ENCODE peak calls at places on chromosome 1, in ten cellular contexts. W, V, U, G, C, T, A, F, P and Y are unnamed samples. For H3K36me3, the result is how much of the 10 kb centered on the place peaks cover.

GRCh38 chr1:224052767-224053166 is 61.1 kb upstream of the FBXO28 start:
- DNase-seq in V (no peak), C (no peak), F (no peak), U (no peak), W (no peak), G (no peak), P (peak), A (no peak), T (no peak), Y (no peak)

GRCh38 chr1:217917277-217917887 is 286.2 kb downstream of the SPATA17 start:
- DNase-seq in V (no peak), W (no peak), A (no peak), U (no peak), T (no peak), G (no peak), F (no peak), P (no peak), C (no peak), Y (no peak)

GRCh38 chr1:161706483-161707347 is at the start of gene FCRLA:
- DNase-seq in C (no peak), V (peak), P (no peak), G (no peak), W (no peak), F (no peak), A (no peak), U (no peak), T (no peak), Y (no peak)

GRCh38 chr1:116511459-116512019 is 59.3 kb downstream of the CD58 start:
- DNase-seq in P (no peak), U (no peak), C (no peak), W (no peak), F (no peak), V (no peak), A (no peak), T (no peak), G (no peak), Y (no peak)

GRCh38 chr1:154720328-154721301 is 112.6 kb upstream of the ADAR start:
- DNase-seq in F (peak), V (no peak), G (no peak), W (no peak), A (no peak), U (no peak), C (no peak), T (no peak), P (no peak), Y (no peak)

GRCh38 chr1:116553386-116554115 is 17.3 kb downstream of the CD58 start:
- DNase-seq in T (no peak), A (no peak), U (no peak), C (no peak), F (no peak), W (no peak), P (no peak), V (no peak), G (no peak), Y (no peak)

GRCh38 chr1:228544921-228545591 is 57.9 kb downstream of the RNF187 start:
- DNase-seq in A (no peak), U (no peak), G (peak), T (no peak), C (no peak), F (no peak), V (no peak), P (no peak), W (no peak), Y (no peak)

GRCh38 chr1:112540395-112540794 is 31.6 kb downstream of the WNT2B start:
- DNase-seq in W (no peak), A (no peak), T (no peak), F (no peak), G (no peak), U (no peak), V (no peak), P (no peak), C (no peak), Y (no peak)

GRCh38 chr1:178928041-178928440 is 57.2 kb upstream of the ANGPTL1 start:
- DNase-seq in T (no peak), P (no peak), V (no peak), F (no peak), W (no peak), U (no peak), C (no peak), A (no peak), G (no peak), Y (no peak)

GRCh38 chr1:29677028-29678024 is 441.0 kb downstream of the PTPRU start:
- DNase-seq in T (no peak), U (no peak), V (no peak), G (peak), F (no peak), W (no peak), A (peak), C (peak), P (no peak), Y (no peak)

GRCh38 chr1:156623946-156624813 is 5.0 kb downstream of the HAPLN2 start:
- DNase-seq in U (peak), P (peak), T (peak), C (no peak), F (peak), V (peak), A (no peak), G (peak), W (peak), Y (peak)

GRCh38 chr1:223745731-223746130 is 33.4 kb downstream of the CAPN2 start:
- DNase-seq in F (no peak), C (no peak), T (no peak), V (no peak), W (no peak), P (no peak), U (no peak), G (no peak), A (no peak), Y (no peak)

GRCh38 chr1:212794561-212795014 is 2.9 kb downstream of the TATDN3 start:
- DNase-seq in A (no peak), G (no peak), P (peak), F (no peak), U (no peak), C (no peak), V (no peak), W (no peak), T (no peak), Y (no peak)

GRCh38 chr1:211610779-211611556 is 32.0 kb upstream of the SLC30A1 start:
- DNase-seq in V (peak), W (no peak), C (no peak), A (peak), F (no peak), G (no peak), U (no peak), T (peak), P (no peak), Y (no peak)

DNA sequence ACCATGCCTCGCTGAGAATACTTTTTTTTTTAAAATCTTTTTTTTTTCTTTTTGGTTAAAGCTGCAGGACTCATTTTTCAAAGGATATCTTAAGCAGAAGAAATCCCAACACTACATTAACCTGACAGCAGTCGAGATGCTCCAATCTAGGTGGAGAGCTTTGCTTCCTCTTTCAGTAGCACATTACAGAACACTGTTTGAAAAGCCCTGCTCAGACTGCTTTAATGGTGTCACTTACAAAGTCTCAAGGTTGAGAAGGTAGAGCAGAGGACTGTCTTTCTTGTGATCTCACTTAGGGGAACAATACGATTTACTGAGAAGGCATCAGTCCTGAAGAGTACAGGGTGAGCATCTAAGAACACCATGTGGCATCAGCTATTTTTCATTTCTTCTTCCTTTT is 21.0 kb upstream of the CPLANE2 start:
- DNase-seq in A (no peak), V (no peak), U (no peak), G (no peak), C (no peak), P (no peak), F (no peak), T (no peak), W (no peak), Y (no peak)
- H3K36me3 ChIP-seq in A (under half), V (under half), U (under half), G (under half), C (under half), P (under half), F (under half), T (under half), W (under half), Y (under half)

GRCh38 chr1:55052221-55053142 is 13.1 kb downstream of the PCSK9 start:
- DNase-seq in G (peak), A (no peak), U (no peak), C (no peak), V (peak), W (no peak), T (no peak), P (no peak), F (no peak), Y (no peak)
- H3K36me3 ChIP-seq in G (under half), A (under half), U (under half), C (under half), V (under half), W (under half), T (under half), P (under half), F (under half), Y (under half)

DNA sequence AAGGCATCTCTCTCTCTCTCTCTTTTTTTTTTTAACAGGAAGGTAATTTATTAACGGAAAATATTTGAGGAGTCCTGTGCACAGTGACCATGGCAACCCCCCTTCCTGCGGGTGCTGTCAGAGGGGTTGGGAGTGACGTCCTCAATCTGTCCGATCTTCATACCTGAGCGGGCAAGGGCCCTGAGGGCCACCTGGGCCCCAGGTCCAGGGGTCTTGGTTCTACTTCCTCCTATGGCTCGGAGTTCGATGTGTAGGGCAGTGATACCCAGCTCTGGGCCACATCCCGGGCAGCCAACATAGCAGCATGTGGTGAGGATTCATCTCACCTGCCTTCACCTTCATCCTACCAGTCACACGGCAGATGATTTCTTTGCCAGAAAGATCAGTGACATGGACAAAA is 11.0 kb downstream of the MAPKAPK2 start:
- DNase-seq in C (no peak), G (peak), U (no peak), T (no peak), A (no peak), W (no peak), P (no peak), V (no peak), F (no peak), Y (no peak)
- H3K36me3 ChIP-seq in C (under half), G (under half), U (under half), T (under half), A (under half), W (under half), P (under half), V (under half), F (under half), Y (under half)

GRCh38 chr1:153636312-153636711 is 2.4 kb downstream of the CHTOP start:
- DNase-seq in G (peak), W (no peak), V (no peak), C (no peak), F (no peak), U (no peak), T (no peak), A (no peak), P (no peak), Y (no peak)
- H3K36me3 ChIP-seq in G (half or more), W (half or more), V (under half), C (under half), F (half or more), U (under half), T (half or more), A (half or more), P (under half), Y (under half)

DNA sequence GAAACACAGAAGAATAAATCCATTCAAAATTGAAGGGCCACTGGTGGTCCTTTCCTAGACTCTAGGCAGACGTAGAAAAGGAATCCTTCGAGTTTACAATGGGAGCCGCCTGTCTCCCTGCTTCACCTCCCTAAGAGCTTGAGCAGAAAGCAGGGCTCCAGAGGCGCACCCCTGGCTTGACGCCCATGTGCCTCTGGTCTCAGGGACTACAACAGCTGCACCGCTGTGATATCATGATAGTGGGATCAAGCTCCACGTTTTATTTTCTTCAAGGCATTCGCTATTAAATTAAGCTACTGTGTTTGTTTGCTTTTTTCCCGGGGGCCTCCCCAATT is 403 bp upstream of the C1orf122 start:
- DNase-seq in G (no peak), W (no peak), F (no peak), C (no peak), A (no peak), P (no peak), V (no peak), U (no peak), T (no peak), Y (no peak)
- H3K36me3 ChIP-seq in G (under half), W (under half), F (half or more), C (under half), A (under half), P (under half), V (under half), U (under half), T (under half), Y (under half)

GRCh38 chr1:32948905-32949304 is 15.7 kb downstream of the RNF19B start:
- DNase-seq in F (no peak), U (no peak), V (no peak), C (no peak), A (no peak), P (peak), G (no peak), W (no peak), T (no peak), Y (no peak)

GRCh38 chr1:32946413-32946812 is 18.2 kb downstream of the RNF19B start:
- DNase-seq in C (no peak), T (no peak), V (no peak), G (no peak), U (no peak), W (no peak), P (peak), A (no peak), F (no peak), Y (no peak)

GRCh38 chr1:32949519-32949918 is 15.1 kb downstream of the RNF19B start:
- DNase-seq in W (no peak), U (no peak), P (no peak), F (no peak), V (no peak), C (no peak), G (no peak), T (no peak), A (no peak), Y (peak)

GRCh38 chr1:32948082-32948722 is 16.4 kb downstream of the RNF19B start:
- DNase-seq in C (no peak), P (no peak), F (no peak), V (no peak), A (no peak), T (no peak), W (no peak), G (no peak), U (no peak), Y (no peak)

DNA sequence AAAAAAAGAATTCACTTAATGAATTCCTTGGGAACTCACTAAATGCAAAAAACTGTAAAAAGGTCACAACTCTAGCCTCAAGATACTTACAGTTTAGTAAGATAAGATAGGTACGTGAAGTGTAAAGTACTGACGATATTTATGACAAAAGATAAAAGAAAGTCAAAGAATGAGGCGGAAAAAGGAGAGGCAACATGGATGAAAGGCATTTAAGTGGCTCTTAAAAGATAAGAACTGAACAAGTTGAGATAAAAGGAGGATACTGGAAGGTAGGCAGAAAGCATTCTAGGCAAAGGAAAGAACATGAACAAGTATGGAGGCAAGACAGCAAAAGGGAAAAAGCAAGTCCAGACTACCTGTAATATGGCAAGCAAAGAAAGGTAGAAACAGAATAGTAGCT is 16.9 kb downstream of the RNF19B start:
- DNase-seq in A (no peak), P (no peak), W (no peak), G (no peak), U (peak), C (no peak), T (no peak), F (no peak), V (no peak), Y (no peak)
- H3K36me3 ChIP-seq in A (half or more), P (under half), W (under half), G (half or more), U (under half), C (under half), T (under half), F (half or more), V (under half), Y (under half)

GRCh38 chr1:185244015-185244747 is 72.9 kb downstream of the IVNS1ABP start:
- DNase-seq in V (no peak), T (no peak), C (no peak), A (no peak), G (no peak), U (no peak), F (no peak), W (no peak), P (peak), Y (no peak)

GRCh38 chr1:185249563-185249962 is 67.5 kb downstream of the IVNS1ABP start:
- DNase-seq in T (no peak), C (no peak), V (no peak), U (no peak), G (no peak), A (no peak), W (no peak), F (no peak), P (peak), Y (no peak)

GRCh38 chr1:185245466-185245865 is 71.6 kb downstream of the IVNS1ABP start:
- DNase-seq in V (no peak), A (no peak), P (no peak), F (no peak), C (no peak), T (no peak), W (no peak), U (no peak), G (no peak), Y (no peak)

DNA sequence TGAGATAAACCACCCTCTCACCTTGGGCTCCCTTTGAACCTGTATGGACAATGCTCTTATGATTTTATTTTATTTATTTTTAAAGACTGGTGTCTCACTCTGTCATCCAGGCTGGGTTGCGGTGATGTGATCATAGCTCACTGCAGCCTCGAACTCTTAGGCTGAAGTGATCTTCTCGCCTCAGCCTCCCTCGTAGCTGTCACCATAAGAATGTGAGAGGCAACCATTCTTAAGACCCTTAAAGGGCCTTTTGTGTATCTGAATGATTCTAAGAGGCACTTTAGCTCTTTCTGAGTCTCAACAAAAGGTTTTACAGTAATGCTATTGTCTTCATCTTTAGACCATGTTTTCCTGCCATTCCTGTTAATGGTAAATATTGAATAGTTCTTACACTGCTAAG is 67.0 kb downstream of the IVNS1ABP start:
- DNase-seq in T (no peak), F (no peak), W (no peak), U (no peak), A (no peak), C (no peak), G (no peak), V (no peak), P (no peak), Y (no peak)
- H3K36me3 ChIP-seq in T (under half), F (under half), W (under half), U (under half), A (under half), C (under half), G (under half), V (under half), P (under half), Y (under half)

DNA sequence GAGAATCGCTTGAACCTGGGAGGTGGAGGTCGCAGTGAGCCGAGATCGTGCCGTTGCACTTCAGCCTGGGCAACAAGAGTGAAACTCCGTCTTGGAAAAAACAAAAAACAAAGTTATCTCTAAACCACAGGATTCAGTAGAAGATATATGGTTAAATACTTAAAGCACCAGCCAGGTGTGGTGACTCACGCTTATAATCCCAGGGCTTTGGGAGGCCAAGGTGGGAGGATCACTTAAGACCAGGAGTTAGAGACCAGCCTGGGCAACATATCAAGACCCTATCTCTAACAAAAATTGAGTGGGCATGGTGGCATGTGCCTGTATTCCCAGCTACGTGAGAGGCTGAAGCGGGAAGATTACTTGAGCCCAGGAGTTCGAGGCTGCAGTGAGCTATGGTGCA is 5.6 kb downstream of the NECAP2 start:
- DNase-seq in F (no peak), V (no peak), C (no peak), T (no peak), W (no peak), A (no peak), U (no peak), P (no peak), G (no peak), Y (no peak)
- H3K36me3 ChIP-seq in F (half or more), V (under half), C (under half), T (under half), W (half or more), A (half or more), U (under half), P (half or more), G (half or more), Y (under half)

GRCh38 chr1:106620521-106620954 is 435.9 kb upstream of the PRMT6 start:
- DNase-seq in C (no peak), F (no peak), U (no peak), G (peak), V (no peak), P (no peak), W (no peak), A (no peak), T (no peak), Y (no peak)

GRCh38 chr1:106619827-106620134 is 436.7 kb upstream of the PRMT6 start:
- DNase-seq in P (no peak), V (no peak), F (no peak), A (no peak), T (no peak), W (no peak), U (no peak), G (no peak), C (no peak), Y (no peak)

GRCh38 chr1:106615473-106615872 is 441.0 kb upstream of the PRMT6 start:
- DNase-seq in C (no peak), T (no peak), V (no peak), U (no peak), P (no peak), A (no peak), F (no peak), G (no peak), W (no peak), Y (no peak)

GRCh38 chr1:106621853-106622252 is 434.6 kb upstream of the PRMT6 start:
- DNase-seq in F (no peak), T (no peak), G (no peak), U (no peak), V (no peak), C (no peak), P (no peak), A (no peak), W (no peak), Y (no peak)

GRCh38 chr1:106619080-106619826 is 437.2 kb upstream of the PRMT6 start:
- DNase-seq in V (no peak), W (no peak), P (no peak), C (no peak), T (no peak), A (no peak), U (no peak), G (peak), F (no peak), Y (no peak)
- H3K36me3 ChIP-seq in V (under half), W (under half), P (under half), C (under half), T (under half), A (under half), U (under half), G (under half), F (under half), Y (under half)